ENCODE peak calls at places on chromosome 2, in eight cellular contexts. G, Q, L, P, S, I, N and T are unnamed samples.

GRCh38 chr2:202831241-202831997 is 40.1 kb downstream of the ICA1L start:
- DNase-seq in G (peak), Q (peak), L (peak), P (peak), S (peak), I (peak), N (no peak), T (peak)

GRCh38 chr2:172734711-172735645 is 667 bp upstream of the RAPGEF4 start:
- DNase-seq in G (no peak), Q (no peak), L (no peak), P (peak), S (no peak), I (no peak), N (no peak), T (no peak)

GRCh38 chr2:161165811-161166210 is 5.6 kb downstream of the TANK start:
- DNase-seq in G (no peak), Q (no peak), L (no peak), P (no peak), S (no peak), I (no peak), N (no peak), T (no peak)

GRCh38 chr2:7430421-7430868 is 513.2 kb downstream of the RNF144A start:
- DNase-seq in G (no peak), Q (no peak), L (no peak), P (no peak), S (no peak), I (no peak), N (no peak), T (no peak)

GRCh38 chr2:444937-445884 is 157.3 kb upstream of the ALKAL2 start:
- DNase-seq in G (no peak), Q (no peak), L (no peak), P (no peak), S (no peak), I (no peak), N (no peak), T (no peak)

GRCh38 chr2:192194866-192195547 is at the start of gene TMEFF2:
- DNase-seq in G (peak), Q (no peak), L (peak), P (peak), S (peak), I (peak), N (peak), T (peak)

GRCh38 chr2:128069769-128070168 is 21.2 kb upstream of the UGGT1 start:
- DNase-seq in G (peak), Q (no peak), L (no peak), P (no peak), S (no peak), I (no peak), N (no peak), T (no peak)

GRCh38 chr2:145751634-145752033 is 1231.7 kb upstream of the ZEB2 start:
- DNase-seq in G (peak), Q (no peak), L (peak), P (no peak), S (peak), I (peak), N (no peak), T (no peak)

GRCh38 chr2:221397179-221397578 is 174.9 kb downstream of the EPHA4 start:
- DNase-seq in G (no peak), Q (no peak), L (peak), P (no peak), S (no peak), I (no peak), N (no peak), T (no peak)

GRCh38 chr2:40528564-40528963 is 76.7 kb upstream of the SLC8A1 start:
- DNase-seq in G (no peak), Q (no peak), L (no peak), P (no peak), S (no peak), I (no peak), N (no peak), T (no peak)

GRCh38 chr2:161219213-161219612 is 59.0 kb downstream of the TANK start:
- DNase-seq in G (peak), Q (no peak), L (no peak), P (no peak), S (no peak), I (no peak), N (no peak), T (no peak)

GRCh38 chr2:60355849-60356261 is 197.6 kb downstream of the BCL11A start:
- DNase-seq in G (no peak), Q (no peak), L (no peak), P (no peak), S (no peak), I (no peak), N (no peak), T (no peak)

GRCh38 chr2:173028671-173029070 is 47.0 kb upstream of the MAP3K20 start:
- DNase-seq in G (no peak), Q (peak), L (no peak), P (no peak), S (no peak), I (no peak), N (no peak), T (no peak)

GRCh38 chr2:41947701-41948396 is 100.0 kb upstream of the PKDCC start:
- DNase-seq in G (no peak), Q (no peak), L (no peak), P (no peak), S (no peak), I (no peak), N (no peak), T (no peak)

GRCh38 chr2:224104668-224105386 is 65.7 kb upstream of the SERPINE2 start:
- DNase-seq in G (no peak), Q (no peak), L (peak), P (no peak), S (no peak), I (no peak), N (no peak), T (no peak)

GRCh38 chr2:160868891-160869290 is 291.3 kb upstream of the TANK start:
- DNase-seq in G (peak), Q (no peak), L (peak), P (no peak), S (peak), I (no peak), N (no peak), T (no peak)

GRCh38 chr2:241736111-241736510 is 1.7 kb downstream of the D2HGDH start:
- DNase-seq in G (no peak), Q (no peak), L (no peak), P (no peak), S (no peak), I (no peak), N (no peak), T (no peak)

GRCh38 chr2:21175895-21176646 is 52.3 kb downstream of the TDRD15 start:
- DNase-seq in G (no peak), Q (no peak), L (no peak), P (no peak), S (peak), I (no peak), N (no peak), T (no peak)

GRCh38 chr2:30978854-30979253 is 159.4 kb downstream of the GALNT14 start:
- DNase-seq in G (no peak), Q (no peak), L (no peak), P (no peak), S (no peak), I (no peak), N (no peak), T (no peak)

GRCh38 chr2:47639469-47639868 is 143.5 kb upstream of the MSH6 start:
- DNase-seq in G (peak), Q (no peak), L (no peak), P (no peak), S (no peak), I (peak), N (no peak), T (no peak)

GRCh38 chr2:133821107-133821760 is 253.0 kb upstream of the NCKAP5 start:
- DNase-seq in G (peak), Q (no peak), L (peak), P (no peak), S (peak), I (no peak), N (no peak), T (no peak)

GRCh38 chr2:145842002-145842401 is 1322.1 kb upstream of the ZEB2 start:
- DNase-seq in G (no peak), Q (no peak), L (no peak), P (no peak), S (no peak), I (no peak), N (no peak), T (no peak)

GRCh38 chr2:47056875-47057731 is 98.0 kb downstream of the STPG4 start:
- DNase-seq in G (peak), Q (no peak), L (no peak), P (no peak), S (no peak), I (no peak), N (no peak), T (no peak)